ENCODE peak calls at places on chromosome 6, in five cellular contexts. K is esophagus muscularis mucosa, T is endothelial cell of umbilical vein, Y is SK-N-MC, H is SK-N-SH. X is an unnamed sample.

GRCh38 chr6:162750776-162751175 is 23.0 kb downstream of the PACRG start:
- DNase-seq in K (no peak), T (no peak), Y (no peak), H (no peak), X (no peak)

GRCh38 chr6:89829591-89830384 is at the start of gene CASP8AP2:
- DNase-seq in K (peak), T (peak), Y (peak), H (peak), X (peak)

GRCh38 chr6:34273242-34273805 is 24.5 kb upstream of the SMIM29 start:
- DNase-seq in K (no peak), T (peak), Y (no peak), H (peak), X (peak)

GRCh38 chr6:35072698-35073055 is 68.5 kb downstream of the TCP11 start:
- DNase-seq in K (no peak), T (no peak), Y (no peak), H (no peak), X (peak)

GRCh38 chr6:151905072-151905471 is 97.6 kb downstream of the ESR1 start:
- DNase-seq in K (no peak), T (no peak), Y (no peak), H (no peak), X (no peak)

GRCh38 chr6:123127807-123128206 is 131.8 kb downstream of the CLVS2 start:
- DNase-seq in K (no peak), T (no peak), Y (no peak), H (no peak), X (no peak)

GRCh38 chr6:132190815-132191175 is 210.5 kb downstream of the MOXD1 start:
- DNase-seq in K (no peak), T (peak), Y (no peak), H (no peak), X (no peak)

GRCh38 chr6:138182939-138183791 is 21.4 kb downstream of the ARFGEF3 start:
- DNase-seq in K (peak), T (no peak), Y (no peak), H (no peak), X (no peak)

GRCh38 chr6:157563611-157564284 is 182.8 kb downstream of the ZDHHC14 start:
- DNase-seq in K (peak), T (no peak), Y (no peak), H (no peak), X (no peak)

DNA sequence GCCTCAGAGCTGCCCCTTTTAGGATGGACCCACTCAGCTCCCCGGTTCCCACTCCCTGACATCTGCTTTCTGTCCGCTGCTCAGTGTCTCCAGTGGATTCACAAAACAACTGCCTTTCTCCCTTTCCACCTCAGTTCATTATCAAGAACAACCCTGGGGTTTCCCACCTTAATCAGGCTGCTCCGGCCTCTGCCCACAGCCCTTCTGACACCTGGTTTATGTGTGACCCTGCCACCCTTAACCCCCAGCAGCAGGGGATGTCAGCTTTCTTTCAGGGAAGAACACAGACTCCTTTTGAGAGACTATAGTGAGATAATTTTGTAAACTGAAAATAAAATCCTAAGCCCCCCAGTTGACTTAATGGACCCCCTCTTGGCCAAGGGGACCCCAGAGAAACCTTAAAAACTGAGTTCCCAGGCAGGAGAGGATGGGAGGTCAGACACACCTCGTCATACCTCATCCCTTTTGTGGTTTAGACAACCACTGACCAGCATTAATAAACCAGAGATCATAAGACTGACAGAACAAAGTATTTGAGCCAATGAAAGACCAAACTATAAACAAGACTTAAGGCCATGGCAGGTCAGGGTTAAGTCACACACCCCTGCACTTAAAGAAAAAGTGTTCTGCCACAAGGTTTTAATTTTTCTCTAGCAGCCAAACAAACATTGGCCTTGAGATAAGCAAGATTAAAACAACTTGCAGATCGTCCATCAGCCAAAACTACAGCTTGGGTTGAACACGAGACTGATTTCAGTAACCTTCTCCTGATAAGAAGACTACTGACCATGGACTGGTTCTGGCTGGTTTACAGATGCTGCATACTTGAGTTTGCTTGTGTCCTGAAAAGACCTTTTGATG is 42.4 kb upstream of the DDR1 start:
- DNase-seq in K (no peak), T (no peak), Y (no peak), H (no peak), X (no peak)
- TF ChIP-seq POLR2AphosphoS5 in K (no peak), T (no peak), Y (no peak), H (no peak), X (no peak)

DNA sequence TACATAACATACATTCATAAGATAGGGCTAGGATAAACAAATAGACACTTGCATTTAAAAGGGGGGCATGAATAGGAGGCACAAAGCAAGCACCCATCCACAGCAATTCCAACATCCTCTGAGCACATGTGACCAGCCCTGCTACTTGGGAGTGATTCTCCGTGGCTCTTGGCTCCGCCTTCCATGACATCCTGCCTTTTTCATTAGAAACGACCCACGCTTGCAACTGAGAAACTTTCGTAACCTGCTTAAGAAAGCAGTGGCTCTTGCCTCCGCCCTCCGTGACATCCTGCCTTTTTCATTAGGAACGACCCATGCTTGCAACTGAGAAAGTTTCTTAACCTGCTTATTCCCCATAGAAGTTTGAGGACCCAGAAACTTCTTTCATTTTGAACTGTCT is 53.4 kb upstream of the LRRC1 start:
- DNase-seq in K (peak), T (no peak), Y (no peak), H (no peak), X (no peak)
- H3K4me3 ChIP-seq in K (no peak), T (no peak), Y (no peak), H (no peak), X (no peak)

DNA sequence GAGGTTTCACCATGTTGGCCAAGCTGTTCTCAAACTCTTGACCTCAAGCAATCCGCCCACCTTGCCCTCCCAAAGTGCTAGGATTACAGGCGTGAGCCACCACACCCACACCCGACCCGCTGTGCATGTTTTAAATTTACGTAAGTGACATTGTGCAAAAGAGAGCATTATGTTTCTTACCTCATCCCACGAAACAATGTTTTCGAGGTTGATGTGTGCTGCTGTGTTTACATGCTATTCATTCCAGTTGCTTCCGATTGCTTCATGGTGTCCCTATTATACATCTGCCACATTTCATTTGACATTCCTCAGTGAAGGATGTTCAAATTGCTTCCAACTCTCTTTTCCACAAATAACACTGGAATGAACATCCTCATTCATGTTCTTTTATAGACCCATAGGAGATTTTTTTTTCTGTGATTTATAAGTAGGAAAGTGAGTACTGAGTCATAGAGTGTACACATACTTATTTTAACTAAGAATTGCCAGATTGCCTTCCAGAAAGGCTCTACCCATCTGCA is 403.9 kb upstream of the JARID2 start:
- DNase-seq in K (no peak), T (no peak), Y (no peak), H (no peak), X (no peak)
- TF ChIP-seq POLR2AphosphoS5 in K (peak), T (no peak), Y (no peak), H (no peak), X (peak)

DNA sequence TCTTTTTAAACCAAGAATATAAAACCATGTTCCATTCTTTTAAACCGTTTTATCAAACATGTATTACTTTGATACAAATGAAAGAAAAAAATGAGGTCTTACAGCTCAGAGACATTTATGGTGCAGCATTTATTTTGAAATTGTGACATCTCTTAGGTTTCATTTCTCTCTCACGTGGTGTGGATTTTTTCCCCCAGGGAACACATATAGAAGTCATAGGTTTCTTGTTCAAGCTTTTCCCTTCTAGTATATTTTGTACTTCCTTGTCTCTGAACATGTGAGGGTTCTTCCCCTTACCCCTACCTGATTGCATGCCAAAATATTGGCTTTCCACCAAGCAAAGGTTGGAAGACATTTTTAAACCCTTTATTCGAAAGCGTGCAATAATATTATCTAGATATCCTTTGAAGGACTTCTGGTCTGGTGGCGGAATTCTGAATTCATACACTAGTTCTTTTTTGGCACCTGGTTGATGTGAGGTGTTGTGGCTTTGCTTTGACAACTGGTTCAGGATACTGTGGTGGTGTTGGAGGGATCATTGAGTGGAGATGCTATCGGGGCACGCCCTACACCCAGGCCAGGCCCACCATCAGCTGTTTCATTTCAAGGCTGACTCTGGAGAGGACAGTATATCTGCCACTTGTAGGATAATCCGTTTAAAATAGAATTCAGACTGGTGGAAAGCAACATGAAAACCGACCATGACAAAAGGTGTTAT is 5.6 kb upstream of the FAM50B start:
- DNase-seq in K (no peak), T (no peak), Y (no peak), H (no peak), X (no peak)
- H3K4me3 ChIP-seq in K (no peak), T (no peak), Y (no peak), H (no peak), X (no peak)

X was measured in spleen.